ENCODE peak calls at places on chromosomes 5 and 9, in six cellular contexts. I is hippocampal formation; S is stimulated activated CD4-positive, alpha-beta T cell treated with anti-CD3 and anti-CD28 coated beads, TNF-alpha, amount 100 ng/mL, for 4 hours; X is HuH-7.5; J is right atrium auricular region; Q is thoracic aorta. Z is an unnamed sample.
A peak's percentile ranks its signal among the peaks of the same experiment; 100 is the strongest.

GRCh38 chr5:177496111-177497010 is 1.0 kb downstream of the PDLIM7 start:
- DNase-seq in I (no peak), S (no peak), X (peak; percentile 92), J (peak; percentile 84), Q (peak; percentile 86), Z (peak; percentile 78)

GRCh38 chr5:158691576-158691975 is 408.1 kb downstream of the EBF1 start:
- DNase-seq in I (no peak), S (no peak), X (no peak), J (no peak), Q (no peak), Z (no peak)

GRCh38 chr9:71663931-71664459 is 104.3 kb downstream of the CEMIP2 start:
- DNase-seq in I (no peak), S (no peak), X (no peak), J (no peak), Q (no peak), Z (peak; percentile 15)

GRCh38 chr5:148416921-148417320 is 33.2 kb downstream of the FBXO38 start:
- DNase-seq in I (no peak), S (no peak), X (no peak), J (no peak), Q (no peak), Z (no peak)

GRCh38 chr5:96067251-96067650 is 105.6 kb upstream of the ELL2 start:
- DNase-seq in I (no peak), S (no peak), X (no peak), J (no peak), Q (no peak), Z (no peak)

GRCh38 chr5:81154725-81155124 is 78.4 kb upstream of the CKMT2 start:
- DNase-seq in I (no peak), S (no peak), X (no peak), J (no peak), Q (no peak), Z (no peak)

GRCh38 chr5:72937517-72938061 is 18.3 kb upstream of the FCHO2 start:
- DNase-seq in I (no peak), S (no peak), X (no peak), J (no peak), Q (no peak), Z (no peak)

GRCh38 chr5:56802235-56802634 is 13.1 kb upstream of the MAP3K1 start:
- DNase-seq in I (no peak), S (no peak), X (no peak), J (no peak), Q (no peak), Z (no peak)

GRCh38 chr5:71475788-71476384 is 20.4 kb downstream of the BDP1 start:
- DNase-seq in I (peak; percentile 15), S (no peak), X (peak; percentile 49), J (no peak), Q (no peak), Z (peak; percentile 64)

GRCh38 chr5:163508753-163509152 is 3.3 kb downstream of the MAT2B start:
- DNase-seq in I (no peak), S (no peak), X (no peak), J (no peak), Q (no peak), Z (no peak)

GRCh38 chr5:16690243-16690839 is 73.5 kb upstream of the RETREG1 start:
- DNase-seq in I (peak; percentile 63), S (no peak), X (peak; percentile 65), J (no peak), Q (no peak), Z (peak; percentile 90)

GRCh38 chr9:77864096-77864889 is 167.3 kb downstream of the GNAQ start:
- DNase-seq in I (no peak), S (no peak), X (no peak), J (no peak), Q (no peak), Z (no peak)

GRCh38 chr5:111805071-111805470 is 48.1 kb upstream of the NREP start:
- DNase-seq in I (no peak), S (no peak), X (no peak), J (no peak), Q (no peak), Z (no peak)

GRCh38 chr5:31824886-31825774 is 186.2 kb downstream of the PDZD2 start:
- DNase-seq in I (peak; percentile 59), S (no peak), X (peak; percentile 15), J (peak; percentile 60), Q (no peak), Z (peak; percentile 55)

GRCh38 chr5:88785396-88786216 is 97.4 kb downstream of the MEF2C start:
- DNase-seq in I (peak; percentile 74), S (no peak), X (no peak), J (no peak), Q (peak; percentile 33), Z (peak; percentile 26)

GRCh38 chr9:93461810-93462209 is 8.4 kb upstream of the FAM120AOS start:
- DNase-seq in I (no peak), S (no peak), X (no peak), J (no peak), Q (no peak), Z (no peak)

GRCh38 chr9:106218854-106219253 is 524.5 kb downstream of the TMEM38B start:
- DNase-seq in I (no peak), S (no peak), X (no peak), J (no peak), Q (no peak), Z (no peak)

GRCh38 chr5:157451806-157452205 is 8.2 kb upstream of the NIPAL4 start:
- DNase-seq in I (no peak), S (no peak), X (no peak), J (no peak), Q (no peak), Z (no peak)

GRCh38 chr9:137095664-137096517 is 9.1 kb downstream of the MAN1B1 start:
- DNase-seq in I (no peak), S (peak; percentile 74), X (no peak), J (no peak), Q (no peak), Z (no peak)

GRCh38 chr9:131697097-131697496 is 42.8 kb downstream of the RAPGEF1 start:
- DNase-seq in I (peak; percentile 50), S (no peak), X (no peak), J (no peak), Q (no peak), Z (peak; percentile 43)